ENCODE peak calls at places on chromosomes 5 and 9, in six cellular contexts. W, A, P, Q, M and D are unnamed samples.

GRCh38 chr5:126972062-126972895 is 58.1 kb downstream of the MARCHF3 start:
- DNase-seq in M (peak), W (no peak), Q (no peak), P (peak), A (peak), D (no peak)

GRCh38 chr5:44900273-44900954 is 91.7 kb downstream of the MRPS30 start:
- DNase-seq in W (no peak), M (no peak), Q (no peak), P (no peak), A (no peak), D (no peak)

GRCh38 chr5:132465095-132465707 is 25.4 kb downstream of the IRF1 start:
- DNase-seq in A (no peak), M (no peak), Q (no peak), P (no peak), W (no peak), D (no peak)

GRCh38 chr9:16921855-16922254 is 51.4 kb upstream of the BNC2 start:
- DNase-seq in A (no peak), M (no peak), P (no peak), W (no peak), Q (no peak), D (no peak)

GRCh38 chr5:168992687-168993086 is 308.3 kb downstream of the SLIT3 start:
- DNase-seq in W (no peak), M (no peak), A (peak), Q (no peak), P (no peak), D (peak)

GRCh38 chr9:4073371-4073770 is 226.5 kb downstream of the GLIS3 start:
- DNase-seq in A (peak), P (no peak), M (no peak), W (no peak), Q (peak), D (peak)

GRCh38 chr5:78490709-78491485 is 130.5 kb downstream of the SCAMP1 start:
- DNase-seq in A (no peak), Q (no peak), M (no peak), W (peak), P (no peak), D (no peak)

GRCh38 chr5:159511570-159511969 is 181.3 kb upstream of the IL12B start:
- DNase-seq in W (peak), Q (peak), M (no peak), A (peak), P (no peak), D (no peak)

GRCh38 chr5:153752890-153753289 is 262.4 kb downstream of the GRIA1 start:
- DNase-seq in W (no peak), M (no peak), P (no peak), Q (no peak), A (no peak), D (no peak)

GRCh38 chr5:72817076-72817476 is 615 bp downstream of the TNPO1 start:
- DNase-seq in P (peak), W (peak), A (peak), M (no peak), Q (peak), D (peak)

GRCh38 chr9:121636411-121636865 is 15.0 kb upstream of the DAB2IP start:
- DNase-seq in A (no peak), P (no peak), W (peak), Q (no peak), M (no peak), D (no peak)
- TF ChIP-seq BHLHE40 in A (no peak), P (no peak), W (no peak), Q (no peak), M (no peak), D (no peak)

GRCh38 chr9:75869236-75869635 is 21.2 kb upstream of the PCSK5 start:
- DNase-seq in Q (no peak), A (no peak), W (no peak), P (no peak), M (no peak), D (no peak)
- TF ChIP-seq BHLHE40 in Q (no peak), A (no peak), W (no peak), P (no peak), M (no peak), D (no peak)

GRCh38 chr9:113274474-113275146 is 762 bp downstream of the CDC26 start:
- DNase-seq in A (peak), M (peak), W (peak), Q (peak), P (peak), D (peak)
- TF ChIP-seq BHLHE40 in A (no peak), M (no peak), W (no peak), Q (no peak), P (no peak), D (no peak)

GRCh38 chr5:53001541-53001940 is 12.4 kb downstream of the ITGA2 start:
- DNase-seq in M (no peak), A (peak), W (no peak), P (no peak), Q (no peak), D (no peak)
- TF ChIP-seq BHLHE40 in M (no peak), A (peak), W (no peak), P (no peak), Q (no peak), D (no peak)

DNA sequence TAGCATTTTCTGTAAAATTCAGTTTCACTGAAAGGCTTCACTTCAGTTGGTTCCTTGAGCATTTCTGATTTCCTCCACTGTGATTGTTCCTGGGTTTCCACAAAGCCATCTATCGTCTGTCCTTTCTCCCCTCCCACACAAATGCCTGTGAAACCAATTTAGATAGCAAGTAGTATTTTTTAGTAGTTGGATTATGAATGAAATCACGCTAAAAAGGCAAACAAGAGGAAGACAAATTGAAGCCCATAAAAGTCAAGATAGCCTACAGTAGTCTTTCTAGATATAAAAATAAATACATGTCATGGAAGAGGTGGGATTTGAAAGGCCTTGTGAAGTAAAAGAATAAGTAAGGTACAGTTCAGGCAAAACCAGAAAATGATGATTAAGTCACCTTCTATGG is 162.8 kb downstream of the ADAMTSL1 start:
- DNase-seq in P (no peak), W (no peak), Q (no peak), A (no peak), M (no peak), D (no peak)
- TF ChIP-seq BHLHE40 in P (no peak), W (no peak), Q (no peak), A (no peak), M (no peak), D (no peak)

GRCh38 chr5:172792693-172793570 is 21.9 kb upstream of the DUSP1 start:
- DNase-seq in W (no peak), M (no peak), A (no peak), Q (no peak), P (no peak), D (no peak)
- TF ChIP-seq BHLHE40 in W (no peak), M (no peak), A (no peak), Q (no peak), P (no peak), D (no peak)

DNA sequence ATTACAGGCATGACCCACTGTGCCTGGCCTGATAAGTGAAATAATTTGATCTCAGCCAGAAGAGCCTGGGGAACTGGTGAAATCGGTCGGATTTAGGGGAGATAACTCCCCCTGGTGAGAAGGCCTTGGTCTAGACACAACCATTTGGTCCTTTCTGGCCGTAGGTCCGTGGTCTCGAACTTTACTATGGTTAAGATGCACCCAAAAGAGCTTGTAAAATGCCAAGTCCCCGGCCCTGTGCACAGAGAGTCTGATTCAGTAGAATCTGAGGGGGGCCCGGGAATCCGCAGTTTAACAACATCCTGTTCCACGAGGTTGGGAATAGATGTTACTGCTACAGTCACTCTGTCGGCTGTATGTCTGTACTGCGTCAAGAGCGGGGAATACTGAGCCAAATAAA is 140.7 kb downstream of the C9orf50 start:
- DNase-seq in A (no peak), Q (no peak), P (no peak), M (no peak), W (no peak), D (no peak)
- TF ChIP-seq BHLHE40 in A (no peak), Q (no peak), P (no peak), M (no peak), W (no peak), D (no peak)

DNA sequence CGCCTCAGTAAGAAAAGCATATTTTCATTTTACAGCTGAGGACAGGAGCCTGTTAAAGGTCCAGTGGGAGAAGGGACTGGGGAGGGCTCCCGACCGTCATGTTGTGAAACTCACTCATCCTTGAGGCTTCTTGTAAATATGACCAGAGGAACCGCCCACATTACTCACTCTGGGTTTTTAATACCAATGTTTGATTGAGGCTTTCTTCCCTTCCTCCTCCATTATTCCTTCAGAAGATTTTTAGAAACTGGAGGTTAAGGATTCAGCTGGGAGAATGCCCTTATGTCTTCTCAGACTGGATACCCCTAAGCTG is 61.5 kb upstream of the GLRX start:
- DNase-seq in Q (no peak), A (no peak), M (no peak), W (peak), P (peak), D (no peak)
- TF ChIP-seq BHLHE40 in Q (no peak), A (no peak), M (no peak), W (no peak), P (no peak), D (no peak)

DNA sequence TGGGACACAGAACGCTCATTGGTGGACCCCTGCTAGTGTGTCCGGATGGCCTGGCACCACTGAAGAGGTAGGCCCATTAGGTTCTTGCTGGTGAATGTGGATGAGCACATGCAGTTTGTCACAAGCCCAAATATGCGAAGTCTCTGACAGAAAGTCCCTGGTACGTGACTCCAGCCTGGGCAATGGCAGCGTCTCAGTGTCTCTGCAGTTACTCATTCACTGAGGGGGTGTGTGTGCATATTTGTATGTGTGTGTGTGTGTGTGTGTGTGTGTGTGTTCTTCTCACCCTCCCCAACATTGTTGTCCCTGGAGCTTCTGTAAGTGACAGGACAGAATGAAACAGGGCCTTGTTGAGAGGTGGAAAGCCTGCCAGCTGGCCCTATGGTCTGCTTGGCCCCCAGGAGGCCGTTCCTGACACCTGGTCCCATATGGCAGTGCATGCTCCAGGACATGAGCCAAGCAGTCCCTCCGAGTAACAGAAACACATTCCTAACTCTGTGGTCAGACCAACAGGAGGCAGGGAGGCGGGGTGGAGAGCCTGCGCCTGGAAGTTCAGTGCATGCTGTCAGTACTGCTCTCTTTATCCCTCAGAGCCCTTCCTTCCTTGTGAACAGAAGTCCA is 169.9 kb downstream of the SLC28A3 start:
- DNase-seq in W (peak), Q (peak), P (peak), A (peak), M (no peak), D (peak)
- TF ChIP-seq BHLHE40 in W (peak), Q (no peak), P (no peak), A (no peak), M (no peak), D (no peak)

GRCh38 chr5:75051217-75051751 is 1.1 kb downstream of the GCNT4 start:
- DNase-seq in W (no peak), Q (no peak), A (no peak), M (no peak), P (no peak), D (no peak)

GRCh38 chr5:75054110-75054930 is 2.0 kb upstream of the GCNT4 start:
- DNase-seq in M (no peak), P (no peak), W (peak), Q (no peak), A (no peak), D (no peak)

GRCh38 chr5:75055727-75056144 is 3.4 kb upstream of the GCNT4 start:
- DNase-seq in W (peak), M (no peak), Q (no peak), P (no peak), A (peak), D (no peak)

GRCh38 chr5:75052461-75053285 is at the start of gene GCNT4:
- DNase-seq in A (no peak), P (no peak), W (peak), M (no peak), Q (peak), D (peak)

GRCh38 chr5:75053286-75054109 is 1.1 kb upstream of the GCNT4 start:
- DNase-seq in A (peak), W (peak), Q (peak), M (no peak), P (peak), D (peak)
- TF ChIP-seq BHLHE40 in A (no peak), W (no peak), Q (no peak), M (no peak), P (no peak), D (no peak)